ENCODE peak calls at places on chromosomes 6 and 20, in six cellular contexts. J, Q, W, B, N and T are unnamed samples.

GRCh38 chr20:62980380-62980960 is 26.3 kb downstream of the BHLHE23 start:
- DNase-seq in J (no peak), Q (no peak), W (no peak), B (no peak), N (no peak), T (no peak)

GRCh38 chr20:57708694-57709673 is 831 bp downstream of the PMEPA1 start:
- DNase-seq in J (no peak), Q (no peak), W (no peak), B (no peak), N (peak), T (no peak)

GRCh38 chr20:48222595-48223180 is 437.4 kb upstream of the SULF2 start:
- DNase-seq in J (no peak), Q (no peak), W (no peak), B (no peak), N (no peak), T (no peak)

GRCh38 chr6:160973311-160973710 is 18.3 kb upstream of the MAP3K4 start:
- DNase-seq in J (no peak), Q (peak), W (no peak), B (no peak), N (peak), T (no peak)

GRCh38 chr6:149212202-149212601 is 105.3 kb upstream of the TAB2 start:
- DNase-seq in J (no peak), Q (no peak), W (no peak), B (no peak), N (no peak), T (no peak)

GRCh38 chr20:3696745-3697587 is 15.2 kb upstream of the ADAM33 start:
- DNase-seq in J (no peak), Q (no peak), W (no peak), B (no peak), N (no peak), T (no peak)

GRCh38 chr6:137291441-137291840 is 72.3 kb upstream of the IFNGR1 start:
- DNase-seq in J (no peak), Q (no peak), W (no peak), B (no peak), N (no peak), T (no peak)

GRCh38 chr6:147648936-147649335 is 140.4 kb downstream of the SAMD5 start:
- DNase-seq in J (no peak), Q (no peak), W (no peak), B (no peak), N (no peak), T (no peak)

GRCh38 chr6:73669005-73669404 is 15.2 kb upstream of the SLC17A5 start:
- DNase-seq in J (no peak), Q (no peak), W (no peak), B (no peak), N (no peak), T (no peak)

GRCh38 chr6:21003780-21004541 is 469.7 kb downstream of the CDKAL1 start:
- DNase-seq in J (no peak), Q (no peak), W (no peak), B (peak), N (peak), T (peak)

GRCh38 chr6:136411453-136412354 is 122.1 kb upstream of the BCLAF1 start:
- DNase-seq in J (no peak), Q (no peak), W (no peak), B (no peak), N (no peak), T (no peak)

GRCh38 chr6:54243699-54244098 is 64.5 kb upstream of the TINAG start:
- DNase-seq in J (no peak), Q (no peak), W (no peak), B (no peak), N (no peak), T (no peak)

GRCh38 chr6:54245265-54245664 is 63.0 kb upstream of the TINAG start:
- DNase-seq in J (no peak), Q (no peak), W (no peak), B (no peak), N (no peak), T (no peak)

GRCh38 chr6:54248319-54248718 is 59.9 kb upstream of the TINAG start:
- DNase-seq in J (no peak), Q (no peak), W (no peak), B (no peak), N (no peak), T (no peak)

GRCh38 chr6:54248994-54249393 is 59.2 kb upstream of the TINAG start:
- DNase-seq in J (no peak), Q (no peak), W (no peak), B (no peak), N (no peak), T (no peak)

GRCh38 chr6:54244430-54244829 is 63.8 kb upstream of the TINAG start:
- DNase-seq in J (peak), Q (no peak), W (no peak), B (no peak), N (peak), T (peak)
- H2AFZ ChIP-seq in J (no peak), Q (no peak), W (no peak), B (no peak), N (no peak), T (no peak)

GRCh38 chr20:38098952-38099351 is 65.4 kb downstream of the RPRD1B start:
- DNase-seq in J (no peak), Q (no peak), W (no peak), B (no peak), N (no peak), T (no peak)
- TF ChIP-seq SIN3A in J (no peak), Q (no peak), W (no peak), B (no peak), N (no peak), T (no peak)

GRCh38 chr6:1068068-1068467 is 243.8 kb upstream of the FOXQ1 start:
- DNase-seq in J (no peak), Q (no peak), W (no peak), B (no peak), N (no peak), T (peak)

GRCh38 chr6:1067346-1067745 is 244.6 kb upstream of the FOXQ1 start:
- DNase-seq in J (no peak), Q (no peak), W (no peak), B (no peak), N (no peak), T (peak)

GRCh38 chr6:1066449-1066848 is 245.4 kb upstream of the FOXQ1 start:
- DNase-seq in J (no peak), Q (no peak), W (no peak), B (no peak), N (no peak), T (no peak)

GRCh38 chr6:1063671-1064355 is 248.1 kb upstream of the FOXQ1 start:
- DNase-seq in J (no peak), Q (no peak), W (no peak), B (no peak), N (no peak), T (no peak)

GRCh38 chr6:1065986-1066385 is 245.9 kb upstream of the FOXQ1 start:
- DNase-seq in J (no peak), Q (no peak), W (no peak), B (no peak), N (no peak), T (no peak)
- H2AFZ ChIP-seq in J (no peak), Q (no peak), W (no peak), B (no peak), N (no peak), T (no peak)

DNA sequence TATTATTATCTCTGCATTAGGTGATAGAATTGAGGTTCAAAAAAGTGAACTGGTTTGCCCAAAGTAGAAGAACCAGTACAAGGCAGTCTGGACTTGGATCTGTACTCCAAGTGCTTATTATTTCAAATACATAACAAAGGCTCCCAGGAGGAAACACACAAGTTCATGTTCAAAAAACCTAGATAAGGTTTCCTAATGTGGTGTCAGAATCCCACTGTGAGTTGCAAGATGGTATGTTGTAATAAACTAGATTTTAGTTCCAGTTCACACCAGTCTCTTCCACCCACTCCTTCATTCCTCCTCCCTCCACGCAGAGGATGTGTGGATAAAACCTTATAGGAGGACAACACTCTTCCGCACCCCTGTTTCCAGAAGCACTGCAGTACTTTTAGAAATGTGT is 42.8 kb downstream of the KIAA0319 start:
- DNase-seq in J (no peak), Q (no peak), W (no peak), B (no peak), N (no peak), T (no peak)
- TF ChIP-seq SIN3A in J (no peak), Q (no peak), W (no peak), B (no peak), N (no peak), T (no peak)

DNA sequence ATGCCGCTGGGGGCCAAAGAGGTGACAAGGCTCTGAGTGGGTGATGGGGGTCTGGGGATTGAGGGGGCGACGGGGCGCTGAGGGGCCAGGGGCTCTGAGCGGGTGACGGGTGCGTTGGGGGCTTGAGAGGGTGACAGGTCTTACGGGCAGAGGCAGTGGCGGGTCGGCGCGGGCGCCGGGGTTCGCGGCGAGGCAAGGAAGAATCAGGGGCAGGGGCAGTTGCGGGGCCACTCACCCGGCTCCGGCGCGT is 146 bp downstream of the ZNFX1 start:
- DNase-seq in J (no peak), Q (no peak), W (no peak), B (no peak), N (no peak), T (no peak)
- H2AFZ ChIP-seq in J (no peak), Q (peak), W (no peak), B (no peak), N (no peak), T (no peak)

GRCh38 chr6:10418862-10419748 is 4.2 kb upstream of the TFAP2A start:
- DNase-seq in J (no peak), Q (peak), W (no peak), B (no peak), N (no peak), T (no peak)
- TF ChIP-seq SIN3A in J (no peak), Q (no peak), W (no peak), B (no peak), N (no peak), T (no peak)

DNA sequence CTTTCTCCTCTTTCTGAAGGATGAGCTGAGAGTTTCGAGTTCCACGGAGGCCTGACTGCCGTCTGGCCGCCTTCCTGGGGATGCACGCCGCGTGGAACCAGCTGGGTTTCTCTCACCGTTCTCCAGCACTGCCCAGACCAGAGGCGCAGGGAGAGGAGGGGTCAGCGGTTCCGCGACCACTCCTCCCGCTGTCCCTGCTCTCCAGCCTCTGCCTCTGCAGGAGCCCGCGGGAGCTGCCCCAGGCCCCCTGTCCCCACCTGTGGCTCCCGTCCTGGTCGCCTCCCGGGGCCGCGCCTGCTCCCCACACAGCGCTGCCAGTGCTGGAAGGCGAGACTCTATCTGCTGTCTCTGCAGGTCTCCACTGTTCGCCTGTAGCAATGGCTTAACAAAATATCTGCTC is 106.8 kb upstream of the AFDN start:
- DNase-seq in J (no peak), Q (no peak), W (no peak), B (no peak), N (no peak), T (no peak)
- H2AFZ ChIP-seq in J (no peak), Q (no peak), W (peak), B (no peak), N (no peak), T (no peak)

GRCh38 chr20:17658648-17658993 is 23.4 kb downstream of the RRBP1 start:
- DNase-seq in J (no peak), Q (no peak), W (no peak), B (no peak), N (no peak), T (no peak)
- TF ChIP-seq SIN3A in J (no peak), Q (no peak), W (no peak), B (no peak), N (no peak), T (no peak)

GRCh38 chr6:82273295-82273694 is 25.8 kb upstream of the IBTK start:
- DNase-seq in J (no peak), Q (no peak), W (no peak), B (no peak), N (no peak), T (no peak)

GRCh38 chr6:82277686-82278085 is 30.1 kb upstream of the IBTK start:
- DNase-seq in J (no peak), Q (no peak), W (no peak), B (no peak), N (no peak), T (no peak)

GRCh38 chr6:82270791-82271392 is 23.3 kb upstream of the IBTK start:
- DNase-seq in J (peak), Q (peak), W (no peak), B (peak), N (peak), T (peak)

DNA sequence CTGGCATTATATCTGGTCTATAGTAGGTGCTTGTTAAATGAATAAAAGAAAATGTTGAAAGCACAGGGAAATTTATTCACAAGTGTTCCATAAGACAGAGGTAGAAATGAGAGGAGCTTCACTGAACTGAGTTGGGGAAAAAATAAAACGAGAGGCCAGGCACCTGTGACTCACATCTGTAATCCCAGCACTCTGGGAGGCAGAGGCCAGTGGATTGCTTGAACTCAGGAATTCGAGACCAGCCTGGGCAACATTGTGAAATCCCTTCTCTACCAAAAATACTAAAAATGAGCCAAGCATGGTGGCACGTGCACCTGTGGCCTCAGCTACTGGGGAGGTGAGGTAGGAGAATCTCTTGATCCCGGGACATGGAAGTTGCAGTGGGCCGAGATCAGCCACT is 28.1 kb upstream of the IBTK start:
- DNase-seq in J (no peak), Q (no peak), W (no peak), B (no peak), N (no peak), T (no peak)
- H2AFZ ChIP-seq in J (no peak), Q (no peak), W (no peak), B (no peak), N (no peak), T (no peak)